ENCODE peak calls at places on chromosomes 6 and 20, in five cellular contexts. F, S, K, X and Q are unnamed samples.

GRCh38 chr6:158605266-158605878 is 39.2 kb downstream of the DYNLT1 start:
- DNase-seq in S (peak; percentile 84), X (peak; percentile 36), F (peak; percentile 46), K (peak; percentile 27), Q (peak; percentile 40)

GRCh38 chr6:147448212-147448611 is 60.3 kb upstream of the SAMD5 start:
- DNase-seq in X (no peak), K (no peak), S (no peak), F (no peak), Q (no peak)

GRCh38 chr6:21999012-21999528 is 297.8 kb downstream of the PRL start:
- DNase-seq in X (no peak), K (peak; percentile 31), S (no peak), F (no peak), Q (no peak)

GRCh38 chr6:88166493-88166900 is 350 bp upstream of the CNR1 start:
- DNase-seq in S (no peak), X (no peak), F (no peak), K (no peak), Q (no peak)

GRCh38 chr6:38708483-38708882 is 5.5 kb upstream of the GLO1 start:
- DNase-seq in K (no peak), F (no peak), S (no peak), X (no peak), Q (no peak)

GRCh38 chr20:13220857-13221297 is at the start of gene ISM1:
- DNase-seq in S (peak; percentile 23), F (no peak), X (peak; percentile 49), K (no peak), Q (no peak)

GRCh38 chr6:145132709-145133108 is 602.6 kb downstream of the EPM2A start:
- DNase-seq in X (no peak), S (no peak), F (no peak), K (no peak), Q (no peak)

GRCh38 chr6:17311595-17312311 is 30.6 kb downstream of the RBM24 start:
- DNase-seq in S (peak; percentile 15), F (no peak), X (no peak), K (no peak), Q (no peak)

GRCh38 chr20:44692932-44693476 is 22.2 kb upstream of the CCN5 start:
- DNase-seq in X (no peak), K (peak; percentile 85), S (no peak), F (no peak), Q (no peak)

GRCh38 chr6:139371421-139372253 is 2.8 kb downstream of the CITED2 start:
- DNase-seq in F (no peak), S (no peak), K (no peak), X (no peak), Q (no peak)

GRCh38 chr6:35140991-35141720 is at the start of gene TCP11:
- DNase-seq in X (peak; percentile 2), F (peak; percentile 17), S (no peak), K (no peak), Q (no peak)

GRCh38 chr6:151493495-151494234 is at the start of gene CCDC170:
- DNase-seq in S (peak; percentile 69), X (no peak), K (no peak), F (no peak), Q (peak; percentile 24)